ENCODE peak calls at places on chromosome 3, in five cellular contexts. X is fibroblast of lung, M is HCT116, N is mammary epithelial cell, G is H1. K is an unnamed sample.

GRCh38 chr3:71129611-71130515 is 453.7 kb downstream of the FOXP1 start:
- DNase-seq in G (no peak), X (peak; percentile 80), M (no peak), N (peak; percentile 24), K (no peak)

GRCh38 chr3:177475266-177475665 is 278.0 kb upstream of the TBL1XR1 start:
- DNase-seq in X (no peak), N (no peak), M (no peak), G (no peak), K (peak; percentile 50)

GRCh38 chr3:58419782-58420512 is 13.7 kb downstream of the PDHB start:
- DNase-seq in G (no peak), N (no peak), M (no peak), X (peak; percentile 58), K (no peak)

GRCh38 chr3:159819676-159820075 is 169.0 kb upstream of the IL12A start:
- DNase-seq in M (no peak), G (no peak), N (no peak), X (no peak), K (no peak)

GRCh38 chr3:110741891-110742290 is 329.7 kb upstream of the NECTIN3 start:
- DNase-seq in N (no peak), X (no peak), M (no peak), G (no peak), K (no peak)

GRCh38 chr3:76040946-76041345 is 255.6 kb upstream of the ZNF717 start:
- DNase-seq in N (no peak), X (peak; percentile 35), M (no peak), G (no peak), K (no peak)

GRCh38 chr3:45807645-45808540 is 11.6 kb upstream of the SLC6A20 start:
- DNase-seq in M (no peak), N (no peak), X (no peak), G (no peak), K (no peak)

GRCh38 chr3:107064445-107065060 is 312.7 kb upstream of the CCDC54 start:
- DNase-seq in N (peak; percentile 62), X (peak; percentile 81), M (peak; percentile 57), G (peak; percentile 31), K (peak; percentile 90)

GRCh38 chr3:40008796-40009195 is 199.4 kb downstream of the MYRIP start:
- DNase-seq in G (no peak), N (no peak), M (no peak), X (no peak), K (no peak)

DNA sequence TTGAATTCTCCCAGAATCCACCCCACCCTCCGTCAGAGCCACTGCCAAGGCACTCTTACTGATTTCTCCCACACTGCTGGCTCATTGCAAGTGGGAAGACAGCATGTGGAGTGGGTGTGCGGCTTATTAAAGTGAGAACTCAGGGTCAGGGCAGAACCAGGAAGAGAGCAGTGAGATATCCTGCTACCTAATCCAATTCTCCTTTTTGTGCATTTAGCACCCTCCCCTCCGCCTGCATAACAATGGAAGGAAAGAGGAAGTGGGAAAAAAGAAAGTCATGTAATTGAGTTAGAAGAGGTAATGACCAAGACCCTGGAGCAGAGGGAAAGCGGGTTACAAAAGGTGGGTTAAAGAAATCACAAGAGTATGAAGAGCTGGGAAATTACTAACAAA is 27.8 kb upstream of the PIK3CB start:
- DNase-seq in X (no peak), N (peak; percentile 66), G (no peak), M (peak; percentile 12), K (no peak)
- TF ChIP-seq EZH2 in X (no peak), N (no peak), G (no peak), M (no peak), K (no peak)

GRCh38 chr3:129002573-129003569 is 1.8 kb downstream of the EFCC1 start:
- DNase-seq in N (no peak), X (no peak), G (no peak), M (no peak), K (no peak)

GRCh38 chr3:129004639-129005295 is 3.7 kb downstream of the EFCC1 start:
- DNase-seq in G (no peak), N (no peak), X (no peak), M (no peak), K (no peak)

GRCh38 chr3:129005526-129006303 is 4.6 kb downstream of the EFCC1 start:
- DNase-seq in N (no peak), M (no peak), X (peak; percentile 56), G (no peak), K (no peak)

GRCh38 chr3:129001817-129002572 is 891 bp downstream of the EFCC1 start:
- DNase-seq in G (no peak), M (no peak), N (no peak), X (no peak), K (no peak)

DNA sequence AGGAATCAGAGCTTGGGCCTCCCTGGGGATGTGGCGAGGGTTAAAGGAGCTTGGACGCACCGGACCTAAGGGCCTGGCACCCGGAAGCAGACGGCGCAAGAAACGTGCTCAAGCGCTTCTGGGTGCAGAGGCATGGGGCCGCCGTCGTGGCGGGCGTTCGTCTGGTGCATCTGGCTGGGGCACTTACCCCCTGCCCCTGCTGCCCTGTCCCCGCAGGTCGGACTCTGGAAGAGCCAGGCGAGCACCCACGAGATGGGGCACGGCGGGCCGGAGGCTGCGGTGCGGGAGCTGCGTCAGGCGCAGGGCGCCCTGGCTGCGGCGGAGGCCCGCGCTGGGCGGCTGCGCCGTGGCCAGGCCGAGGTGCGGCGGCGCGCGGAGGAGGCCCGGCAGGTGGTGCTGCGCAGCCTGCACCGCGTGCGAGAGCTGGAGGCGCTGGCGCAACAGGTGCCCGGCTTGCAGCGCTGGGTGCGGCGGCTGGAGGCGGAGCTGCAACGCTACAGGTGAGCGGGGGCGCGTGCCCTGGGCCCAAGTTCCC is 2.5 kb downstream of the EFCC1 start:
- DNase-seq in M (peak; percentile 65), N (peak; percentile 48), G (no peak), X (no peak), K (no peak)
- TF ChIP-seq EZH2 in M (no peak), N (no peak), G (peak; percentile 52), X (no peak), K (no peak)

GRCh38 chr3:128497305-128498126 is 4.5 kb upstream of the GATA2 start:
- DNase-seq in G (no peak), M (no peak), X (no peak), N (no peak), K (no peak)
- TF ChIP-seq EZH2 in G (peak; percentile 78), M (no peak), X (peak; percentile 94), N (peak; percentile 77), K (no peak)

GRCh38 chr3:47711596-47711995 is 70.1 kb downstream of the SMARCC1 start:
- DNase-seq in M (no peak), N (no peak), X (no peak), G (no peak), K (no peak)

GRCh38 chr3:47715928-47716327 is 65.8 kb downstream of the SMARCC1 start:
- DNase-seq in G (no peak), M (peak; percentile 57), X (peak; percentile 65), N (peak; percentile 39), K (no peak)

GRCh38 chr3:47713655-47714054 is 68.0 kb downstream of the SMARCC1 start:
- DNase-seq in N (no peak), M (no peak), X (no peak), G (no peak), K (no peak)

GRCh38 chr3:47714606-47715005 is 67.1 kb downstream of the SMARCC1 start:
- DNase-seq in X (no peak), N (no peak), G (no peak), M (no peak), K (no peak)

GRCh38 chr3:47712398-47712797 is 69.3 kb downstream of the SMARCC1 start:
- DNase-seq in N (no peak), G (no peak), M (no peak), X (no peak), K (no peak)
- TF ChIP-seq EZH2 in N (no peak), G (no peak), M (no peak), X (no peak), K (no peak)

GRCh38 chr3:48446425-48447193 is at the start of gene ATRIP:
- DNase-seq in G (no peak), N (peak; percentile 90), M (peak; percentile 62), X (peak; percentile 80), K (no peak)
- TF ChIP-seq EZH2 in G (no peak), N (no peak), M (no peak), X (no peak), K (no peak)

GRCh38 chr3:130679218-130679617 is 67.4 kb downstream of the PIK3R4 start:
- DNase-seq in X (no peak), N (no peak), M (no peak), G (no peak), K (no peak)
- TF ChIP-seq EZH2 in X (no peak), N (no peak), M (no peak), G (no peak), K (no peak)

GRCh38 chr3:21237638-21238037 is 513.4 kb downstream of the ZNF385D start:
- DNase-seq in M (no peak), N (no peak), X (no peak), G (no peak), K (no peak)
- TF ChIP-seq EZH2 in M (no peak), N (no peak), X (no peak), G (no peak), K (no peak)

DNA sequence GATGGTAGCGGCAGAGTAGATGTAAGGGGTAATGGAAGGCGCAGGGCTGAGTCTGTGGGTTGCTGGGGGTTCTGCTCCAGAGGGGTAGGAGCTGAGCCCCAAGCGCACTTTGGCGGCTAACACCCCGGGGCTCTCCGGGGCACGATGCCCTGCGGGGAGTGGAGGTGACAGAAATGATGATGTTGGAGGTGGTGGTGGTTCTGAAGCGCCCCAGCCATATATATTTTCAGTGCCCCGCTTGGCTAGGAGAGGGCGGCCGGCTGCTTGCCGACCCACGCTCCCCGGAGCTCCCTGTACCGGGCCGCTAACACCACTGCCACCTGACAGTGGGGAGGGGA is 9.7 kb downstream of the ZIC4 start:
- DNase-seq in X (no peak), M (no peak), N (no peak), G (no peak), K (no peak)
- TF ChIP-seq EZH2 in X (no peak), M (no peak), N (no peak), G (no peak), K (no peak)

DNA sequence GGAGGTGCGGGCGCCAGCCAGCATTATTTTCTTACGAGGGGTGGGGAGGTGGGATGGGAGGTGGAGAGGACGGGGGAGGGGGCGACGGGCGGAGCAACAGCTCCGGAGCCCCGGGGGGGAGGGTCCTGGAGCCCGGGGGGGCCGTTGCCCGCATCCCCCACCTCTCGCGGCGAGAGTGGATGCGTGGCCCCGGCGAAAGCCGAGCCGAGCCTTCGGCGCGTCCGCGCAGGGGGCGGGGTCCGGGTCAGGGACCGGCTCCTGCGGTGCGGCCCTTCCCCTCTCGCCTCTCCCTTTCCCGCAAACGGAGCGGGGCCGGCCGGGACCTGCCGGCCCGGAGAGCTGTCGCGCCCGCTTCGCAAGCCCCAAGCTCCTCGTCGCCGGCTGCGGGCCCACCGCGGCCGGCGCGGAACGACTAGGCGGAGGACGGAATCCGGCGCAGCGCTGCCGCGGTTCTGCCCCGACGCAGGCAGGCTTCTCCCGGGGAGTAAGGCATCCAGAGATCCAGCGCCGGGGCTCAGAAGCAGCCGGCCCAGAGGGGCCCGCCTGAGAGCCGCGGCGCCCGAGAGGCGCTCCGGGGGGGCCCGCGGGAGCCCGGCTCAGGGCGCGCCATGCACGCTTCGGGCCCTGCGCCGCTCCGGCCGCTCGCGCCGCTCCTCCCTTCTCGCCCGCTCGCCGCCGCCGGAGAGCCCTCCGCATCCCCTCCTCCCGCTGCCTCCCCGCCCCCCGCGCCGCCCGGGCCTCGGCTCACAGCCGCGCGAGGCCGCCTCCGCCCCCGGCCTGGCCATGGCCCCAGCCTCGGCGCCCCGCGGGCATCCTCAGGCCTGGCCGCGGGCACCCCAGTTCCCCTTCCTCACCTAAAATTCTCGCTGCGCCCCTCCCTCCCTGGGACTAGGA is 449 bp upstream of the ADCY5 start:
- DNase-seq in G (no peak), M (no peak), N (peak; percentile 13), X (peak; percentile 7), K (no peak)
- TF ChIP-seq EZH2 in G (peak; percentile 21), M (no peak), N (no peak), X (peak; percentile 6), K (no peak)

GRCh38 chr3:184262927-184263179 is 1.5 kb upstream of the CAMK2N2 start:
- DNase-seq in X (no peak), G (no peak), M (no peak), N (no peak), K (no peak)
- TF ChIP-seq EZH2 in X (no peak), G (no peak), M (no peak), N (no peak), K (no peak)